ENCODE peak calls at places on chromosome 4, in nine cellular contexts. Q is esophagus squamous epithelium, Z is AG09309, L is GM13977, T is cardiac fibroblast, U is left lung, S is astrocyte, A is sigmoid colon, O is OCI-LY7. N is an unnamed sample.

GRCh38 chr4:41339812-41340809 is 83.4 kb downstream of the UCHL1 start:
- DNase-seq in Z (peak; percentile 84), A (no peak), U (no peak), O (no peak), Q (no peak), L (no peak), S (peak; percentile 62), T (no peak), N (no peak)

GRCh38 chr4:951186-951585 is 18.9 kb downstream of the TMEM175 start:
- DNase-seq in U (peak; percentile 55), T (no peak), L (no peak), A (no peak), S (no peak), Q (no peak), O (no peak), Z (no peak), N (peak; percentile 55)

GRCh38 chr4:95190751-95191436 is 357.9 kb downstream of the UNC5C start:
- DNase-seq in S (no peak), L (no peak), A (no peak), U (no peak), Z (no peak), Q (no peak), O (no peak), T (no peak), N (no peak)

GRCh38 chr4:70844180-70844579 is 4.5 kb upstream of the GRSF1 start:
- DNase-seq in O (no peak), A (no peak), Z (no peak), L (no peak), T (no peak), U (no peak), Q (no peak), S (no peak), N (no peak)

GRCh38 chr4:94419956-94420355 is 31.8 kb upstream of the PDLIM5 start:
- DNase-seq in T (peak; percentile 71), A (no peak), Z (no peak), Q (no peak), U (no peak), S (peak; percentile 64), L (no peak), O (no peak), N (no peak)

GRCh38 chr4:103938488-103938887 is 218.7 kb upstream of the TACR3 start:
- DNase-seq in Z (no peak), S (no peak), O (no peak), Q (no peak), A (no peak), L (no peak), T (no peak), U (no peak), N (no peak)

GRCh38 chr4:74161676-74162450 is 3.9 kb downstream of the MTHFD2L start:
- DNase-seq in A (no peak), O (no peak), U (no peak), L (no peak), S (peak; percentile 42), T (peak; percentile 57), Q (no peak), Z (no peak), N (no peak)

GRCh38 chr4:4437798-4438470 is 51.0 kb downstream of the NSG1 start:
- DNase-seq in O (no peak), A (no peak), U (no peak), Z (no peak), T (no peak), S (no peak), Q (no peak), L (no peak), N (no peak)

GRCh38 chr4:5956285-5957021 is 61.8 kb downstream of the C4orf50 start:
- DNase-seq in U (no peak), S (no peak), O (no peak), L (no peak), T (no peak), Z (no peak), A (no peak), Q (no peak), N (no peak)

GRCh38 chr4:11624370-11624769 is 195.7 kb upstream of the HS3ST1 start:
- DNase-seq in Q (no peak), Z (no peak), U (no peak), S (no peak), L (no peak), A (no peak), T (no peak), O (no peak), N (no peak)

GRCh38 chr4:185016946-185017797 is 1.1 kb upstream of the HELT start:
- DNase-seq in L (no peak), A (no peak), T (peak; percentile 48), U (no peak), Q (no peak), S (no peak), Z (no peak), O (no peak), N (no peak)

GRCh38 chr4:187010052-187010451 is 286.4 kb upstream of the FAT1 start:
- DNase-seq in Z (no peak), Q (no peak), S (peak; percentile 22), U (no peak), T (peak; percentile 21), O (no peak), L (no peak), A (no peak), N (no peak)

GRCh38 chr4:56874166-56874565 is 33.5 kb upstream of the REST start:
- DNase-seq in O (no peak), S (no peak), A (no peak), Z (no peak), T (no peak), Q (no peak), L (no peak), U (no peak), N (no peak)

GRCh38 chr4:5137927-5138326 is 86.6 kb downstream of the STK32B start:
- DNase-seq in U (no peak), T (no peak), Z (no peak), O (no peak), A (no peak), S (peak; percentile 59), L (no peak), Q (no peak), N (no peak)

GRCh38 chr4:8015512-8015911 is 75.9 kb upstream of the AFAP1 start:
- DNase-seq in Z (no peak), U (peak; percentile 14), L (no peak), T (peak; percentile 44), O (peak; percentile 3), A (no peak), S (no peak), Q (no peak), N (no peak)
- TF ChIP-seq CTCF in Z (peak; percentile 56), U (no peak), L (peak; percentile 37), T (peak; percentile 51), O (peak; percentile 49), A (peak; percentile 15), S (peak; percentile 26), Q (no peak), N (peak; percentile 77)

GRCh38 chr4:18022572-18023039 is 1.1 kb upstream of the LCORL start:
- DNase-seq in L (no peak), U (no peak), A (no peak), Q (no peak), S (no peak), O (no peak), T (no peak), Z (no peak), N (no peak)

GRCh38 chr4:18020671-18021469 is 685 bp downstream of the LCORL start:
- DNase-seq in Q (peak; percentile 8), U (peak; percentile 88), S (peak; percentile 80), T (peak; percentile 85), O (peak; percentile 80), A (peak; percentile 87), L (peak; percentile 61), Z (peak; percentile 32), N (peak; percentile 91)

GRCh38 chr4:18021470-18021719 is 160 bp downstream of the LCORL start:
- DNase-seq in O (no peak), Q (no peak), T (no peak), L (no peak), A (no peak), Z (no peak), U (no peak), S (no peak), N (no peak)

GRCh38 chr4:18020145-18020670 is 1.3 kb downstream of the LCORL start:
- DNase-seq in Z (no peak), O (peak; percentile 32), T (peak; percentile 26), L (peak; percentile 34), Q (no peak), U (no peak), S (no peak), A (no peak), N (peak; percentile 29)

GRCh38 chr4:18021720-18022571 is at the start of gene LCORL:
- DNase-seq in Z (peak; percentile 78), O (peak; percentile 96), Q (peak; percentile 88), S (peak; percentile 90), L (peak; percentile 95), T (peak; percentile 96), U (peak; percentile 99), A (peak; percentile 97), N (peak; percentile 97)
- TF ChIP-seq CTCF in Z (no peak), O (peak; percentile 60), Q (no peak), S (no peak), L (peak; percentile 46), T (no peak), U (no peak), A (no peak), N (peak; percentile 34)

DNA sequence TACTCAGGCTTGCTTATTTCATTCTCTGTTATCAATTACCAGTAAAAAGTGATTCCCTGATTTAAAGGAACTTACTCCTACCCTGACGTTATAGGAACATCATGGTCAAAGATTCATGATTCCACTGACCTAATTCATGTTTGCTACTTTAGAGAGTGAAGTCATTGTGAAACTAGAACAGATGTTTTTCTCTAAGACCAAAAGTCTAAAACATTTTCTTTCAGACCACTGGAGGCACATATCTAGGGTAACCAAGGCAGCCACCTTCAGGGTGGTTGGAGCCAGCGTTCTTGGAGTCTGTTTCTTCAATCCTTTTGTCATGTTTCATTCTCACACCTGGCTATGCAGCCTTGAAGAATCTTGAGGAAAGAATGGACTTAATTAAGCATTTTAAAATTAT is 77.8 kb downstream of the GALNTL6 start:
- DNase-seq in L (peak; percentile 15), Z (no peak), U (no peak), O (no peak), A (no peak), Q (no peak), T (no peak), S (no peak), N (no peak)
- TF ChIP-seq CTCF in L (no peak), Z (no peak), U (no peak), O (no peak), A (no peak), Q (no peak), T (no peak), S (no peak), N (no peak)

GRCh38 chr4:37066149-37066548 is 178.4 kb upstream of the NWD2 start:
- DNase-seq in S (no peak), Q (no peak), O (no peak), U (no peak), T (no peak), L (no peak), Z (no peak), A (no peak), N (no peak)

GRCh38 chr4:37073226-37073840 is 171.2 kb upstream of the NWD2 start:
- DNase-seq in Z (no peak), S (no peak), L (no peak), O (no peak), A (no peak), T (no peak), U (no peak), Q (no peak), N (no peak)

DNA sequence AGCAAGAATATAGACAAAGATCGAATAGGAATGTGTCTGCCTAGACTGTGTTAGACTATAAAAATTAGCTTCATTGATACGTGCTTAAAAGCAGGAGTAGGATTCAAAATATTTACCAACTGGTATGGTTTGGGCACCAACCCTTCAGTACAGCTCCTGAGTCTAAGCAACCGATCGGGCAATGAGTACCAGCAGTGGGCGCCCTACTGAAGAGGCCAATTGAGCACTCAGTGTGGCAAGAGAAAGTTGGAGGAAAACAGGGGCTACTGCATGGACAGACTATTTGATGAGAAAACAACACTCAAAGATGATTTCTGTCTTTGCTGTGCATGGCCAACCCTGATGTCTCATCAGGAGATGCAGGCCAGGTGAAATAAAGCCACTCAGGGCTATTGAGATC is 176.0 kb upstream of the NWD2 start:
- DNase-seq in A (no peak), U (no peak), S (no peak), Q (no peak), O (peak; percentile 3), Z (no peak), L (no peak), T (no peak), N (no peak)
- TF ChIP-seq CTCF in A (no peak), U (no peak), S (no peak), Q (no peak), O (peak; percentile 62), Z (no peak), L (peak; percentile 42), T (no peak), N (no peak)

N was measured in chondrocyte.